ENCODE peak calls at places on chromosomes 3 and 15, in nine cellular contexts. D is adrenal gland, W is mesendoderm, H is suprapubic skin, M is aorta, A is heart left ventricle, C is fibroblast of lung, N is neuronal stem cell, R is stomach. Y is an unnamed sample.

GRCh38 chr3:150710097-150710496 is 6.4 kb upstream of the ERICH6 start:
- DNase-seq in R (no peak), A (no peak), D (no peak), N (no peak), H (no peak), W (no peak), M (no peak), C (no peak), Y (no peak)

GRCh38 chr3:125057186-125057850 is 1.5 kb upstream of the HEG1 start:
- DNase-seq in R (no peak), N (no peak), D (peak), C (peak), A (no peak), W (no peak), M (no peak), H (no peak), Y (peak)

GRCh38 chr3:60363817-60364216 is 887.4 kb downstream of the FHIT start:
- DNase-seq in H (no peak), W (no peak), N (no peak), C (peak), A (no peak), M (no peak), D (no peak), R (no peak), Y (peak)

GRCh38 chr3:21049368-21050062 is 701.5 kb downstream of the ZNF385D start:
- DNase-seq in N (no peak), R (no peak), D (no peak), H (no peak), A (no peak), M (no peak), C (no peak), W (no peak), Y (no peak)

GRCh38 chr3:111541911-111542483 is at the start of gene CD96:
- DNase-seq in W (no peak), C (peak), A (no peak), R (peak), N (no peak), H (no peak), D (no peak), M (no peak), Y (no peak)

GRCh38 chr3:106208979-106209378 is 340.2 kb upstream of the CBLB start:
- DNase-seq in C (peak), R (no peak), W (no peak), A (no peak), H (no peak), M (no peak), D (no peak), N (no peak), Y (no peak)

GRCh38 chr3:145981057-145981456 is 179.9 kb downstream of the PLOD2 start:
- DNase-seq in N (no peak), C (peak), W (no peak), M (no peak), H (no peak), A (no peak), D (no peak), R (no peak), Y (no peak)

GRCh38 chr3:172280406-172281051 is 167.7 kb downstream of the GHSR start:
- DNase-seq in H (no peak), M (no peak), W (peak), D (no peak), N (no peak), A (no peak), C (peak), R (no peak), Y (peak)

GRCh38 chr15:67573194-67573593 is 30.7 kb downstream of the MAP2K5 start:
- DNase-seq in R (no peak), D (no peak), C (no peak), A (no peak), N (no peak), W (no peak), M (no peak), H (no peak), Y (no peak)

GRCh38 chr3:13892304-13892703 is 12.4 kb upstream of the WNT7A start:
- DNase-seq in M (no peak), C (no peak), H (no peak), D (no peak), R (no peak), W (no peak), N (no peak), A (no peak), Y (no peak)

GRCh38 chr3:114093596-114093995 is 37.1 kb downstream of the QTRT2 start:
- DNase-seq in H (no peak), D (peak), A (peak), N (no peak), R (peak), M (peak), W (no peak), C (peak), Y (peak)

GRCh38 chr3:76353683-76354082 is 568.3 kb upstream of the ZNF717 start:
- DNase-seq in A (no peak), W (no peak), H (no peak), N (no peak), R (no peak), D (no peak), M (no peak), C (no peak), Y (no peak)

GRCh38 chr15:48149858-48150257 is 28.2 kb downstream of the MYEF2 start:
- DNase-seq in N (no peak), D (no peak), A (no peak), M (no peak), W (peak), R (no peak), C (peak), H (no peak), Y (peak)

GRCh38 chr15:74453925-74454763 is 6.8 kb downstream of the UBL7 start:
- DNase-seq in W (no peak), H (no peak), A (no peak), M (no peak), N (no peak), C (peak), D (no peak), R (no peak), Y (no peak)

GRCh38 chr3:152270145-152270870 is 1.6 kb downstream of the MBNL1 start:
- DNase-seq in C (peak), M (peak), R (no peak), N (no peak), H (no peak), W (no peak), A (no peak), D (no peak), Y (peak)

GRCh38 chr15:71082803-71083202 is 32.5 kb upstream of the THSD4 start:
- DNase-seq in C (no peak), M (peak), H (no peak), N (no peak), W (no peak), D (peak), R (no peak), A (peak), Y (no peak)

GRCh38 chr3:111668912-111669488 is 73.9 kb upstream of the ZBED2 start:
- DNase-seq in R (no peak), H (no peak), A (no peak), D (no peak), M (no peak), C (peak), N (peak), W (peak), Y (peak)

GRCh38 chr3:124351430-124352142 is 359.7 kb upstream of the ROPN1 start:
- DNase-seq in W (peak), A (peak), H (no peak), N (peak), D (peak), R (no peak), M (no peak), C (peak), Y (peak)

GRCh38 chr3:126835472-126836219 is 131.6 kb downstream of the CHCHD6 start:
- DNase-seq in N (no peak), W (peak), M (no peak), C (peak), H (no peak), D (no peak), A (no peak), R (no peak), Y (peak)

GRCh38 chr15:88649753-88650551 is 11.1 kb downstream of the ISG20 start:
- DNase-seq in A (no peak), D (peak), H (peak), R (no peak), W (no peak), M (no peak), C (no peak), N (no peak), Y (no peak)

GRCh38 chr3:156332304-156332703 is 211.9 kb downstream of the KCNAB1 start:
- DNase-seq in M (no peak), D (no peak), W (no peak), H (no peak), C (no peak), R (no peak), A (no peak), N (no peak), Y (no peak)

GRCh38 chr3:99471353-99472323 is 166.8 kb upstream of the COL8A1 start:
- DNase-seq in C (no peak), M (peak), N (no peak), R (no peak), D (no peak), A (no peak), W (no peak), H (no peak), Y (no peak)

GRCh38 chr15:56886450-56886856 is 32.0 kb upstream of the TCF12 start:
- DNase-seq in C (no peak), M (no peak), N (no peak), D (peak), H (no peak), R (no peak), W (no peak), A (no peak), Y (no peak)

GRCh38 chr3:43423142-43423541 is 136.8 kb downstream of the SNRK start:
- DNase-seq in C (peak), W (no peak), M (peak), D (peak), A (peak), H (no peak), R (peak), N (no peak), Y (peak)

GRCh38 chr3:54877675-54878544 is 49.9 kb downstream of the LRTM1 start:
- DNase-seq in A (no peak), N (no peak), H (no peak), C (no peak), D (peak), W (no peak), M (no peak), R (no peak), Y (peak)

GRCh38 chr3:180280601-180281000 is 243.9 kb upstream of the PEX5L start:
- DNase-seq in N (no peak), D (no peak), H (no peak), R (no peak), M (no peak), C (peak), A (no peak), W (no peak), Y (no peak)

GRCh38 chr15:90868261-90868689 is at the start of gene FURIN:
- DNase-seq in W (no peak), D (no peak), C (no peak), R (no peak), A (no peak), M (no peak), N (no peak), H (no peak), Y (no peak)

GRCh38 chr3:35931867-35932266 is 292.5 kb downstream of the ARPP21 start:
- DNase-seq in A (no peak), R (no peak), N (no peak), W (no peak), C (no peak), H (no peak), D (no peak), M (no peak), Y (no peak)

GRCh38 chr15:42120285-42120684 is 25.9 kb upstream of the PLA2G4D start:
- DNase-seq in D (no peak), A (no peak), H (no peak), R (no peak), W (no peak), C (no peak), N (no peak), M (no peak), Y (no peak)

GRCh38 chr3:193787496-193787870 is 194.5 kb downstream of the OPA1 start:
- DNase-seq in C (no peak), W (no peak), H (no peak), M (no peak), D (no peak), N (no peak), R (no peak), A (no peak), Y (no peak)

GRCh38 chr3:181730364-181730763 is 18.6 kb downstream of the SOX2 start:
- DNase-seq in R (no peak), M (no peak), D (no peak), C (no peak), H (no peak), N (no peak), W (no peak), A (no peak), Y (no peak)

GRCh38 chr3:108103971-108104797 is 13.4 kb upstream of the CD47 start:
- DNase-seq in C (peak), N (no peak), A (peak), R (peak), D (no peak), W (no peak), H (no peak), M (no peak), Y (no peak)

GRCh38 chr3:171760475-171760874 is 49.8 kb downstream of the PLD1 start:
- DNase-seq in W (no peak), M (no peak), A (no peak), D (no peak), R (no peak), N (no peak), C (no peak), H (no peak), Y (no peak)

GRCh38 chr3:150447631-150448465 is 39.8 kb downstream of the TSC22D2 start:
- DNase-seq in A (no peak), D (no peak), R (no peak), C (peak), W (peak), N (no peak), M (no peak), H (no peak), Y (peak)

GRCh38 chr3:61563614-61564404 is 2.4 kb downstream of the PTPRG start:
- DNase-seq in H (no peak), N (no peak), R (no peak), C (no peak), W (peak), M (peak), D (peak), A (peak), Y (peak)

GRCh38 chr15:89912674-89913396 is at the start of gene ARPIN:
- DNase-seq in C (peak), H (peak), N (peak), M (peak), A (peak), W (peak), R (peak), D (peak), Y (peak)

GRCh38 chr3:16468114-16469098 is 45.1 kb downstream of the RFTN1 start:
- DNase-seq in C (peak), D (peak), W (peak), M (peak), N (no peak), H (no peak), A (peak), R (no peak), Y (peak)
- H3K27ac ChIP-seq in C (no peak), D (no peak), W (no peak), M (peak), N (no peak), H (no peak), A (peak), R (no peak), Y (no peak)

DNA sequence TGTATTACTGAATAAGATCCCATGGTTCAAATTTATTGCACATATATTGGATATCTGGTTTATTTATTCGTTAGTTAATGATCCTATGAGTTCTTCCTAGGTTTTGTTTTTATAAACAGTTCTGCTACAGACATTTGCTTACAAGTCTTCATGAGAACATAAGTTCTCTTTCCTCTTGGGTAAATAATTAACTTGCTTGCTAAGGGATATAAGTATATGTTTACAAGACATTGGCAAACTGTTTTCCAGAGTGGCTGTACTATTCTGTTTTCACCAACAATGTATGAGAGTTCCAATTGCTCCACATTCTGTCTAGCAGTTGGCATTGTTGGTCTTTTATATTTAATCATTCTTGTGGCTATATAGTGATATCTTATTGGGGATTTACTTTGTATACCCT is 341.8 kb upstream of the GBE1 start:
- DNase-seq in H (no peak), R (no peak), W (no peak), M (no peak), N (no peak), A (no peak), D (no peak), C (no peak), Y (no peak)
- H3K4me3 ChIP-seq in H (no peak), R (no peak), W (no peak), M (no peak), N (no peak), A (no peak), D (no peak), C (no peak), Y (no peak)

DNA sequence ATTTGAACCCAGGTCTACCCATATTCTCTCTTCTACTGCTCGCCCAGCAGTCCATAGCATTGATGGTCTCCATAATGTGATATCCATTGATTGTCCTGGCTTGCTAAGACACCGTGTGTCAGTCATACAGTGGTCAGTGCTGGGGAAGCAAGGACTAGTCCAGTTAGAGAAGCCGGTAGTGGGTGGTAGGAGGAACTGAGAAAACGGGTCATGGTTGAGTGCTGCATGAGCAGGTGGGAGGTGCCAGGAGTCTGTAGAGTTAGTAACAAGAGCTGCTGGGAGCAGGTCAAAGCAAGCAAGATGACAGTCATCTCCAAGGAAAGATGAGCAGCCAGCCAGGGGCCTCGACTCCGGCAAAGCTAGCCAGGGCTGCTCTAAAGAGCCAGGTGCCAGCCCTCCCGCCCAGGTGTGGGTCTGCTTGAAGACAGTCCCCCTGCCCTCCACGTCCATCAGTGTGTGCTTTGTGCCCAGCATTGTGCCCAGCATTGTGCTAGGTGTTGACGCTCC is 29.5 kb upstream of the USP3 start:
- DNase-seq in A (no peak), R (peak), H (no peak), W (no peak), N (no peak), M (no peak), D (no peak), C (no peak), Y (peak)
- H3K27ac ChIP-seq in A (no peak), R (peak), H (peak), W (no peak), N (no peak), M (no peak), D (no peak), C (peak), Y (peak)

DNA sequence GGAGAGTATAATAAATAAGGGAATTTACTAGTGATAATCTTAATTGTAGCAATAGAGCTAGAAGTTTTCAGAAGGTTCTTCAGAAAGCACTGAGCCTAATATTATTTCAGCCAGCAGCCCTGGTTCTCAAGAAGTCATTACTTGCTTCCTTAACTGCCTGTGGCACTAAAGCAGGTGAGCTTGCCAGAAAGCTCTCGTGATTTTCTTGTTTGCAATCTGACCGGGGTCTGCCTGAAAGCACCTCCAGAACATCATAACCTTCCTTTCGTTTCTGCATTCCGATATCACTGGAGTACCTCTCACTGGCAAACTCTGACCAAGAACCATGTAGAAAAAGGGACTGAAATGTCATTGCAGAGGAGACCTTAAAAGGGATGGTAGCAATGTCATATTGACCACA is 510.3 kb downstream of the ZIC1 start:
- DNase-seq in N (no peak), C (no peak), R (no peak), W (no peak), M (no peak), D (no peak), H (no peak), A (no peak), Y (no peak)
- H3K4me3 ChIP-seq in N (no peak), C (no peak), R (no peak), W (no peak), M (no peak), D (no peak), H (no peak), A (no peak), Y (no peak)

DNA sequence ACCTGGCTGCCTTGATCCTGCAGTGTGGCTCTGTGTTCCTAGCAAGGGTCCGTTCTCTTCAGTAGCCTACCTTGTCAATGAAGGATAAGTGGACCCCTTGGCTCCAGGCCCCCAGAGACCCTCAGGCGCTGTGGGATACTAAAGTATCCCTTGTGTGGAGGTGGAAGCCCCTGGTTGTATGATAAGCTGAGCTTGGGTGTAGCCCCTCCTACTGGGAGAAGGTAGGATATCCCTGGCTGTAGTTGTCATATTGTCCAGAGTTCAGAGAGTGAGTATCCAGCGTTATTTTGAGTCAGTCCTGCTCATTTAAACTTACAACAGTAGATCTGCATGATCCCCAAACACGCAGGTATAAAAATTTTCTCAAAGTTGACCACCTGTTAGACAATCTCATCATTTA is 496.8 kb downstream of the CNTN4 start:
- DNase-seq in D (no peak), W (peak), N (no peak), M (no peak), H (no peak), C (no peak), A (no peak), R (no peak), Y (no peak)
- H3K27ac ChIP-seq in D (no peak), W (no peak), N (no peak), M (no peak), H (no peak), C (no peak), A (no peak), R (no peak), Y (no peak)

GRCh38 chr3:188578579-188579363 is 424.8 kb downstream of the LPP start:
- DNase-seq in N (no peak), H (peak), C (peak), W (no peak), A (peak), D (peak), M (peak), R (no peak), Y (peak)
- H3K4me3 ChIP-seq in N (no peak), H (no peak), C (no peak), W (no peak), A (no peak), D (no peak), M (no peak), R (no peak), Y (no peak)

GRCh38 chr15:100279849-100280248 is 61.9 kb downstream of the ADAMTS17 start:
- DNase-seq in D (no peak), R (no peak), M (no peak), W (no peak), H (no peak), C (no peak), A (no peak), N (no peak), Y (no peak)

GRCh38 chr15:100285641-100286295 is 56.0 kb downstream of the ADAMTS17 start:
- DNase-seq in C (no peak), R (no peak), A (no peak), H (no peak), W (no peak), M (no peak), D (no peak), N (no peak), Y (no peak)

GRCh38 chr15:100281096-100281917 is 60.5 kb downstream of the ADAMTS17 start:
- DNase-seq in N (no peak), C (no peak), A (no peak), W (no peak), M (no peak), R (no peak), H (no peak), D (no peak), Y (no peak)

GRCh38 chr15:100284701-100285100 is 57.1 kb downstream of the ADAMTS17 start:
- DNase-seq in A (peak), H (no peak), M (no peak), C (peak), W (no peak), N (no peak), D (no peak), R (peak), Y (no peak)

GRCh38 chr15:100284191-100284590 is 57.6 kb downstream of the ADAMTS17 start:
- DNase-seq in N (no peak), A (no peak), M (no peak), H (no peak), R (no peak), W (no peak), D (no peak), C (no peak), Y (no peak)
- H3K27ac ChIP-seq in N (no peak), A (no peak), M (no peak), H (no peak), R (no peak), W (no peak), D (no peak), C (no peak), Y (no peak)